ENCODE peak calls at places on chromosomes 4 and X, in eight cellular contexts. One of them, this sample, is unnamed.

GRCh38 chrX:40202456-40202855 is 104.7 kb upstream of the BCOR start:
- DNase-seq in kidney epithelial cell: no peak
- DNase-seq in choroid plexus epithelial cell: no peak
- DNase-seq in prostate gland: no peak
- DNase-seq in epithelial cell of esophagus: no peak
- DNase-seq in heart right ventricle: no peak
- DNase-seq in heart left ventricle: no peak
- DNase-seq in HepG2: no peak
- DNase-seq in this sample: no peak

GRCh38 chrX:54452920-54453319 is 12.7 kb downstream of the TSR2 start:
- DNase-seq in heart left ventricle: no peak
- DNase-seq in choroid plexus epithelial cell: peak
- DNase-seq in heart right ventricle: no peak
- DNase-seq in HepG2: peak
- DNase-seq in kidney epithelial cell: no peak
- DNase-seq in epithelial cell of esophagus: no peak
- DNase-seq in prostate gland: no peak
- DNase-seq in this sample: peak

GRCh38 chrX:18291006-18291545 is 63.4 kb downstream of the SCML2 start:
- DNase-seq in prostate gland: no peak
- DNase-seq in heart left ventricle: no peak
- DNase-seq in heart right ventricle: no peak
- DNase-seq in epithelial cell of esophagus: no peak
- DNase-seq in HepG2: no peak
- DNase-seq in choroid plexus epithelial cell: peak
- DNase-seq in kidney epithelial cell: no peak
- DNase-seq in this sample: peak

GRCh38 chrX:22666441-22666840 is 333.3 kb upstream of the DDX53 start:
- DNase-seq in HepG2: peak
- DNase-seq in choroid plexus epithelial cell: peak
- DNase-seq in kidney epithelial cell: no peak
- DNase-seq in epithelial cell of esophagus: peak
- DNase-seq in heart right ventricle: no peak
- DNase-seq in prostate gland: no peak
- DNase-seq in heart left ventricle: no peak
- DNase-seq in this sample: no peak

GRCh38 chrX:73758253-73758652 is 195.3 kb downstream of the CHIC1 start:
- DNase-seq in choroid plexus epithelial cell: no peak
- DNase-seq in HepG2: no peak
- DNase-seq in kidney epithelial cell: no peak
- DNase-seq in heart right ventricle: no peak
- DNase-seq in epithelial cell of esophagus: no peak
- DNase-seq in heart left ventricle: no peak
- DNase-seq in prostate gland: no peak
- DNase-seq in this sample: no peak

GRCh38 chr4:8276358-8277240 is 7.0 kb downstream of the HTRA3 start:
- DNase-seq in kidney epithelial cell: no peak
- DNase-seq in choroid plexus epithelial cell: peak
- DNase-seq in heart right ventricle: peak
- DNase-seq in heart left ventricle: peak
- DNase-seq in HepG2: no peak
- DNase-seq in prostate gland: peak
- DNase-seq in epithelial cell of esophagus: no peak
- DNase-seq in this sample: no peak

GRCh38 chrX:20595928-20596550 is 329.3 kb upstream of the RPS6KA3 start:
- DNase-seq in heart left ventricle: peak
- DNase-seq in heart right ventricle: no peak
- DNase-seq in HepG2: no peak
- DNase-seq in epithelial cell of esophagus: peak
- DNase-seq in kidney epithelial cell: no peak
- DNase-seq in choroid plexus epithelial cell: peak
- DNase-seq in prostate gland: no peak
- DNase-seq in this sample: peak

GRCh38 chr4:28287837-28288236 is 1427.2 kb downstream of the STIM2 start:
- DNase-seq in heart left ventricle: no peak
- DNase-seq in kidney epithelial cell: peak
- DNase-seq in HepG2: no peak
- DNase-seq in epithelial cell of esophagus: peak
- DNase-seq in prostate gland: no peak
- DNase-seq in choroid plexus epithelial cell: peak
- DNase-seq in heart right ventricle: no peak
- DNase-seq in this sample: peak

GRCh38 chrX:9614016-9614415 is 149.2 kb downstream of the TBL1X start:
- DNase-seq in HepG2: no peak
- DNase-seq in heart left ventricle: no peak
- DNase-seq in kidney epithelial cell: peak
- DNase-seq in choroid plexus epithelial cell: peak
- DNase-seq in prostate gland: no peak
- DNase-seq in epithelial cell of esophagus: peak
- DNase-seq in heart right ventricle: no peak
- DNase-seq in this sample: no peak

GRCh38 chr4:8544741-8545438 is 35.3 kb upstream of the GPR78 start:
- DNase-seq in epithelial cell of esophagus: no peak
- DNase-seq in heart left ventricle: no peak
- DNase-seq in heart right ventricle: no peak
- DNase-seq in kidney epithelial cell: no peak
- DNase-seq in HepG2: no peak
- DNase-seq in prostate gland: no peak
- DNase-seq in choroid plexus epithelial cell: peak
- DNase-seq in this sample: peak

DNA sequence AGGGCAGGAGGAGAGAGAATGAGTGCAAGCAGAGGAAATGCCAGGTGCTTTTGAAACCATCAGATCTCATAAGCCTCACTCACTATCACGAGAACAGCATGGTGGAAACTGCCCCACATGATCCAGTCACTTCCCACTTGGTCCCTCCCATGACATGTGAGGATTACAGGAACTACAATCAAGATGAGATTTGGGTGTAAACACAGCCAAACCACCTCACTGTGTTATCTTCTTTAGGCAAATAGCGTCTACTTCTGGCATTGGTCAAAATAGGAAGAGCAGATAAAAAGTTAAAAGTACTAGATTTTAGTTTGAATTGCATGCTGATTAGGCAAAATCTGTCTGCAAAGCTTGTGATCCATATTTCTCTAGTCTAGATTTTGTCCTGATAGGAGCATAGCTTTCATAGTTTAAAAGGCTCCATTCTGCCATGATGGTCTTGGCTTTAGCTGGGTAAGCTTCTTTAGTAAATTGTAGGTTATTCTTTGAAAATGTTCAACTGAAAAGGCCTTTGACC is 267.5 kb downstream of the NKX6-1 start:
- DNase-seq in choroid plexus epithelial cell: no peak
- DNase-seq in kidney epithelial cell: no peak
- DNase-seq in heart left ventricle: no peak
- DNase-seq in epithelial cell of esophagus: no peak
- DNase-seq in HepG2: no peak
- DNase-seq in heart right ventricle: no peak
- DNase-seq in prostate gland: no peak
- DNase-seq in this sample: no peak
- H3K4me3 ChIP-seq in choroid plexus epithelial cell: no peak
- H3K4me3 ChIP-seq in kidney epithelial cell: no peak
- H3K4me3 ChIP-seq in heart left ventricle: no peak
- H3K4me3 ChIP-seq in epithelial cell of esophagus: no peak
- H3K4me3 ChIP-seq in HepG2: no peak
- H3K4me3 ChIP-seq in heart right ventricle: no peak
- H3K4me3 ChIP-seq in prostate gland: no peak
- H3K4me3 ChIP-seq in this sample: no peak

DNA sequence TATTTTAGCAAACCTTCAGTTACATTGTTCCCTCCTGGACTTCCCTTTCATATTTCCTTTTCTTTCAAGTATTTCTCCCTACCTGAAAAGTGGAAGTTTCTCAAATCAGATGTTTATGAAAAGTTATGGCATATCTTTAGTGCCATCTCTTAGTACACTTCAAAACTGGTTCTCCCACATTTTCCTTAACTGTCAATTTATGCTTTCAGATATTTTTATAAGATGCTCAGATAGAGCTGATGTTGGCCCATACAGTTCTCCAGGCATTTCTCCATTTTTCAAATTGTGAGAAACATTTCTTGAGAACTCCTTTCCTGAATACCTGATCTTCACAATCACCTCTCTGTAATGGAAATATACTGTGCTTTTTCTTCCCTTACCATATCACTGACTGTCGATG is 32.5 kb upstream of the AP1AR start:
- DNase-seq in heart left ventricle: no peak
- DNase-seq in epithelial cell of esophagus: no peak
- DNase-seq in prostate gland: no peak
- DNase-seq in heart right ventricle: no peak
- DNase-seq in choroid plexus epithelial cell: no peak
- DNase-seq in kidney epithelial cell: no peak
- DNase-seq in HepG2: no peak
- DNase-seq in this sample: no peak
- H3K4me3 ChIP-seq in heart left ventricle: no peak
- H3K4me3 ChIP-seq in epithelial cell of esophagus: no peak
- H3K4me3 ChIP-seq in prostate gland: no peak
- H3K4me3 ChIP-seq in heart right ventricle: no peak
- H3K4me3 ChIP-seq in choroid plexus epithelial cell: no peak
- H3K4me3 ChIP-seq in kidney epithelial cell: no peak
- H3K4me3 ChIP-seq in HepG2: no peak
- H3K4me3 ChIP-seq in this sample: no peak

DNA sequence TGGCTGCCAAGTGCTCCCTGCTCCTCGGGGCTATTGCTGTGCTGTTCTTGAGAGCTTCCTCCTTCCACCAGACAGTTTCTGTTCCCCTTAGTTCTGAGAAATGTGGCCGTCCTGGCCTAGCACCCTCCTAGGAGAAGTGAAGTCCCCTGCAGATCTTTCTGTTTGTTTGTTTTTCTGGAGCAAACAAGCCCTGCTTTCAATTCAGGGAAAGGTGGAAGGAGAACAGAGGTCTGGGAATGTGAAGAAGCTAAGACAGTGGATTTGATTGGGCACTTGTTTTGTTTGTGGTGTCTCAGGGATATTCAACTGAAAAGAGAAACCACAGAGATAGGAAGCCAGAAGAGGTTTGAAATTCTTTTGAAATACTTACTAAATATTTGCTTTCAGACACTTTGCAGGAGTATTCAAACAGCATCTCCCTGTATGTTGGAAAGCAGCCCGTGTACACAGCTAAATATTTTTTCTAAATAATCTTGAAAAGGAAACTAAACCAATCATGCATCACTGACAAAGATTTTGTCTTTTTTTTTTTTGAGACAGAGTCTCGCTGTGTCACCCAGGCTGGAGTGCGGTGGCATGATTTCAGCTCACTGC is 36.5 kb upstream of the PPM1K start:
- DNase-seq in epithelial cell of esophagus: no peak
- DNase-seq in kidney epithelial cell: no peak
- DNase-seq in heart left ventricle: peak
- DNase-seq in HepG2: no peak
- DNase-seq in prostate gland: no peak
- DNase-seq in heart right ventricle: no peak
- DNase-seq in choroid plexus epithelial cell: peak
- DNase-seq in this sample: no peak
- H3K4me3 ChIP-seq in epithelial cell of esophagus: peak
- H3K4me3 ChIP-seq in kidney epithelial cell: no peak
- H3K4me3 ChIP-seq in heart left ventricle: no peak
- H3K4me3 ChIP-seq in HepG2: no peak
- H3K4me3 ChIP-seq in prostate gland: no peak
- H3K4me3 ChIP-seq in heart right ventricle: no peak
- H3K4me3 ChIP-seq in choroid plexus epithelial cell: no peak
- H3K4me3 ChIP-seq in this sample: no peak

DNA sequence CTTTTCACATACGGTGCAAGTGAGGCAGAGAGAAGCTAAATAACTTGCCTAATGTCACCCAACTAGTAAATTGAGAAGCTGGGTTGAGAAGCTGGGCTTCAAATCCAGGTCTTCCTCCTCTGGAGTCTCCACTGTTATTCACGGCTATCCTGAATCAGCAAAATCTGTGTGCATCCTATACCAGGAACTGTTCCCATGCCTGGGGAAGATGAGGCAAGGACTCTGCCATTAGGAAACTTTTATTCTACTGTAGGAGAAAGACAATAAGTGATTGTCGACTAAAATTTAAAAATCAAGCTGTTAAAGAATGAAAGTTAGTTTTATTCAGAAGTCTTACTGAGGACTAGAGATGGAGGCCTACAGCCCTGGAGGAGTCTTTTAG is 869 bp upstream of the TEC start:
- DNase-seq in HepG2: no peak
- DNase-seq in prostate gland: no peak
- DNase-seq in heart left ventricle: no peak
- DNase-seq in kidney epithelial cell: no peak
- DNase-seq in epithelial cell of esophagus: no peak
- DNase-seq in heart right ventricle: no peak
- DNase-seq in choroid plexus epithelial cell: no peak
- DNase-seq in this sample: no peak
- H3K4me3 ChIP-seq in HepG2: peak
- H3K4me3 ChIP-seq in prostate gland: no peak
- H3K4me3 ChIP-seq in heart left ventricle: peak
- H3K4me3 ChIP-seq in kidney epithelial cell: peak
- H3K4me3 ChIP-seq in epithelial cell of esophagus: no peak
- H3K4me3 ChIP-seq in heart right ventricle: peak
- H3K4me3 ChIP-seq in choroid plexus epithelial cell: no peak
- H3K4me3 ChIP-seq in this sample: no peak

DNA sequence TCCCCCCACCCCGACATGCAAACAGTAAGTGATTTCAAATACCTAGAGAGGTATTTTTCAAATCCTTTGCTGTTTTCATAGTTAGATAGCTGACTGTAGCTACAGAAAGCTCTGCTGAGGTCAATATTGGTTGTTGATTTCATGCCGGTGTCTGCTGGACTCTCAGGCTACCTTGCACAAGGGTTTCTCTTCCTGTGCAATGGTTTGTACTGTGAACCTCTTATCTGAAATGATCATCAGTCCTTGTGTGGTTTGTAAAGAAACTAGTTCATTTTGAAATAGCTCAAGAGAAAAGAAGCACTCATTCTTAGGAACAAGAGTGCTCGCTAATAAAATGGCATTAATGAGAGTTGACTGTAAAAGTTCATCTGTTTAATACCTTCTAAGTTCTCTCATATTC is 2.1 kb downstream of the MTM1 start:
- DNase-seq in HepG2: peak
- DNase-seq in epithelial cell of esophagus: no peak
- DNase-seq in choroid plexus epithelial cell: peak
- DNase-seq in heart right ventricle: no peak
- DNase-seq in kidney epithelial cell: no peak
- DNase-seq in prostate gland: no peak
- DNase-seq in heart left ventricle: no peak
- DNase-seq in this sample: no peak
- H3K4me3 ChIP-seq in HepG2: peak
- H3K4me3 ChIP-seq in epithelial cell of esophagus: no peak
- H3K4me3 ChIP-seq in choroid plexus epithelial cell: no peak
- H3K4me3 ChIP-seq in heart right ventricle: no peak
- H3K4me3 ChIP-seq in kidney epithelial cell: no peak
- H3K4me3 ChIP-seq in prostate gland: no peak
- H3K4me3 ChIP-seq in heart left ventricle: no peak
- H3K4me3 ChIP-seq in this sample: no peak

GRCh38 chr4:186885289-186885688 is 161.6 kb upstream of the FAT1 start:
- DNase-seq in choroid plexus epithelial cell: no peak
- DNase-seq in kidney epithelial cell: no peak
- DNase-seq in heart left ventricle: no peak
- DNase-seq in prostate gland: no peak
- DNase-seq in HepG2: peak
- DNase-seq in heart right ventricle: no peak
- DNase-seq in epithelial cell of esophagus: no peak
- DNase-seq in this sample: no peak
- H3K4me3 ChIP-seq in choroid plexus epithelial cell: no peak
- H3K4me3 ChIP-seq in kidney epithelial cell: no peak
- H3K4me3 ChIP-seq in heart left ventricle: no peak
- H3K4me3 ChIP-seq in prostate gland: no peak
- H3K4me3 ChIP-seq in HepG2: no peak
- H3K4me3 ChIP-seq in heart right ventricle: no peak
- H3K4me3 ChIP-seq in epithelial cell of esophagus: no peak
- H3K4me3 ChIP-seq in this sample: no peak

GRCh38 chrX:56233682-56234081 is 1.5 kb downstream of the KLF8 start:
- DNase-seq in kidney epithelial cell: peak
- DNase-seq in heart right ventricle: peak
- DNase-seq in prostate gland: peak
- DNase-seq in heart left ventricle: peak
- DNase-seq in choroid plexus epithelial cell: peak
- DNase-seq in HepG2: no peak
- DNase-seq in epithelial cell of esophagus: peak
- DNase-seq in this sample: no peak
- H3K4me3 ChIP-seq in kidney epithelial cell: no peak
- H3K4me3 ChIP-seq in heart right ventricle: peak
- H3K4me3 ChIP-seq in prostate gland: peak
- H3K4me3 ChIP-seq in heart left ventricle: peak
- H3K4me3 ChIP-seq in choroid plexus epithelial cell: no peak
- H3K4me3 ChIP-seq in HepG2: no peak
- H3K4me3 ChIP-seq in epithelial cell of esophagus: peak
- H3K4me3 ChIP-seq in this sample: no peak